ENCODE peak calls at places on chromosome 21, in four cellular contexts. One of them, this sample, is unnamed. For H3K4me1, the result is how much of the 10 kb centered on the place peaks cover.

GRCh38 chr21:41141031-41141457 is 26.9 kb upstream of the BACE2 start:
- DNase-seq in aorta: no peak
- DNase-seq in lung: no peak
- DNase-seq in astrocyte: peak
- DNase-seq in this sample: no peak

GRCh38 chr21:34565238-34565637 is 49.7 kb downstream of the RCAN1 start:
- DNase-seq in aorta: no peak
- DNase-seq in lung: no peak
- DNase-seq in astrocyte: no peak
- DNase-seq in this sample: no peak

GRCh38 chr21:17370750-17371325 is 142.0 kb upstream of the CXADR start:
- DNase-seq in aorta: no peak
- DNase-seq in lung: no peak
- DNase-seq in astrocyte: no peak
- DNase-seq in this sample: no peak

GRCh38 chr21:38830667-38831525 is 25.2 kb downstream of the ETS2 start:
- DNase-seq in aorta: no peak
- DNase-seq in lung: no peak
- DNase-seq in astrocyte: no peak
- DNase-seq in this sample: no peak

GRCh38 chr21:14989359-14989758 is 75.4 kb downstream of the NRIP1 start:
- DNase-seq in aorta: no peak
- DNase-seq in lung: no peak
- DNase-seq in astrocyte: peak
- DNase-seq in this sample: no peak

GRCh38 chr21:40102682-40103081 is 235.4 kb downstream of the PCP4 start:
- DNase-seq in aorta: no peak
- DNase-seq in lung: no peak
- DNase-seq in astrocyte: no peak
- DNase-seq in this sample: no peak

GRCh38 chr21:28138272-28138671 is 854.4 kb downstream of the LTN1 start:
- DNase-seq in aorta: no peak
- DNase-seq in lung: no peak
- DNase-seq in astrocyte: peak
- DNase-seq in this sample: no peak

GRCh38 chr21:16193758-16194606 is 464.2 kb downstream of the USP25 start:
- DNase-seq in aorta: peak
- DNase-seq in lung: peak
- DNase-seq in astrocyte: peak
- DNase-seq in this sample: peak

GRCh38 chr21:40678681-40679284 is 168.2 kb downstream of the DSCAM start:
- DNase-seq in aorta: no peak
- DNase-seq in lung: no peak
- DNase-seq in astrocyte: no peak
- DNase-seq in this sample: no peak

GRCh38 chr21:34073749-34074282 is 438 bp downstream of the MRPS6 start:
- DNase-seq in aorta: peak
- DNase-seq in lung: no peak
- DNase-seq in astrocyte: no peak
- DNase-seq in this sample: peak

GRCh38 chr21:38470762-38471161 is 27.5 kb downstream of the ERG start:
- DNase-seq in aorta: no peak
- DNase-seq in lung: no peak
- DNase-seq in astrocyte: no peak
- DNase-seq in this sample: no peak

GRCh38 chr21:39208624-39209333 is 25.5 kb upstream of the PSMG1 start:
- DNase-seq in aorta: no peak
- DNase-seq in lung: no peak
- DNase-seq in astrocyte: no peak
- DNase-seq in this sample: no peak

GRCh38 chr21:37821791-37822450 is 94.3 kb downstream of the KCNJ6 start:
- DNase-seq in aorta: no peak
- DNase-seq in lung: no peak
- DNase-seq in astrocyte: no peak
- DNase-seq in this sample: no peak

GRCh38 chr21:39434950-39435349 is 10.6 kb downstream of the LCA5L start:
- DNase-seq in aorta: no peak
- DNase-seq in lung: no peak
- DNase-seq in astrocyte: no peak
- DNase-seq in this sample: no peak

GRCh38 chr21:31509108-31510017 is 150.1 kb upstream of the SOD1 start:
- DNase-seq in aorta: no peak
- DNase-seq in lung: no peak
- DNase-seq in astrocyte: peak
- DNase-seq in this sample: peak

GRCh38 chr21:40905251-40905650 is 58.3 kb upstream of the DSCAM start:
- DNase-seq in aorta: no peak
- DNase-seq in lung: no peak
- DNase-seq in astrocyte: no peak
- DNase-seq in this sample: no peak

GRCh38 chr21:22224261-22224660 is 1226.1 kb downstream of the NCAM2 start:
- DNase-seq in aorta: no peak
- DNase-seq in lung: no peak
- DNase-seq in astrocyte: no peak
- DNase-seq in this sample: no peak

GRCh38 chr21:34520769-34521508 is 8.9 kb upstream of the KCNE1 start:
- DNase-seq in aorta: peak
- DNase-seq in lung: no peak
- DNase-seq in astrocyte: no peak
- DNase-seq in this sample: no peak

GRCh38 chr21:31198575-31198974 is 145.5 kb downstream of the TIAM1 start:
- DNase-seq in aorta: no peak
- DNase-seq in lung: no peak
- DNase-seq in astrocyte: peak
- DNase-seq in this sample: no peak

GRCh38 chr21:16040601-16041000 is 310.8 kb downstream of the USP25 start:
- DNase-seq in aorta: no peak
- DNase-seq in lung: no peak
- DNase-seq in astrocyte: peak
- DNase-seq in this sample: no peak

GRCh38 chr21:28632718-28633408 is 359.8 kb downstream of the LTN1 start:
- DNase-seq in aorta: no peak
- DNase-seq in lung: no peak
- DNase-seq in astrocyte: peak
- DNase-seq in this sample: no peak

GRCh38 chr21:39452207-39452964 is 616 bp downstream of the SH3BGR start:
- DNase-seq in aorta: no peak
- DNase-seq in lung: no peak
- DNase-seq in astrocyte: peak
- DNase-seq in this sample: no peak

GRCh38 chr21:35256468-35256988 is 207.4 kb upstream of the RUNX1 start:
- DNase-seq in aorta: peak
- DNase-seq in lung: peak
- DNase-seq in astrocyte: peak
- DNase-seq in this sample: peak

GRCh38 chr21:29230541-29231275 is 68.0 kb upstream of the BACH1 start:
- DNase-seq in aorta: no peak
- DNase-seq in lung: no peak
- DNase-seq in astrocyte: peak
- DNase-seq in this sample: no peak

GRCh38 chr21:34782666-34783365 is 114.0 kb downstream of the CLIC6 start:
- DNase-seq in aorta: no peak
- DNase-seq in lung: no peak
- DNase-seq in astrocyte: no peak
- DNase-seq in this sample: no peak

GRCh38 chr21:34871026-34871908 is 177.8 kb downstream of the RUNX1 start:
- DNase-seq in aorta: no peak
- DNase-seq in lung: peak
- DNase-seq in astrocyte: no peak
- DNase-seq in this sample: no peak

GRCh38 chr21:17435565-17436543 is 77.0 kb upstream of the CXADR start:
- DNase-seq in aorta: no peak
- DNase-seq in lung: no peak
- DNase-seq in astrocyte: no peak
- DNase-seq in this sample: no peak

GRCh38 chr21:37742115-37742514 is 174.1 kb downstream of the KCNJ6 start:
- DNase-seq in aorta: no peak
- DNase-seq in lung: no peak
- DNase-seq in astrocyte: no peak
- DNase-seq in this sample: no peak

GRCh38 chr21:31514598-31514997 is 144.9 kb upstream of the SOD1 start:
- DNase-seq in aorta: no peak
- DNase-seq in lung: no peak
- DNase-seq in astrocyte: peak
- DNase-seq in this sample: no peak

GRCh38 chr21:29293495-29293894 is 5.2 kb upstream of the BACH1 start:
- DNase-seq in aorta: no peak
- DNase-seq in lung: no peak
- DNase-seq in astrocyte: no peak
- DNase-seq in this sample: no peak

GRCh38 chr21:35014302-35015044 is 34.6 kb downstream of the RUNX1 start:
- DNase-seq in aorta: no peak
- DNase-seq in lung: no peak
- DNase-seq in astrocyte: no peak
- DNase-seq in this sample: no peak

GRCh38 chr21:20949884-20950283 is 48.3 kb upstream of the NCAM2 start:
- DNase-seq in aorta: no peak
- DNase-seq in lung: no peak
- DNase-seq in astrocyte: no peak
- DNase-seq in this sample: no peak

GRCh38 chr21:28431022-28431421 is 561.7 kb downstream of the LTN1 start:
- DNase-seq in aorta: no peak
- DNase-seq in lung: no peak
- DNase-seq in astrocyte: peak
- DNase-seq in this sample: no peak

GRCh38 chr21:14119038-14119437 is 91.7 kb downstream of the LIPI start:
- DNase-seq in aorta: no peak
- DNase-seq in lung: no peak
- DNase-seq in astrocyte: no peak
- DNase-seq in this sample: no peak

GRCh38 chr21:35475768-35476167 is 426.7 kb upstream of the RUNX1 start:
- DNase-seq in aorta: no peak
- DNase-seq in lung: no peak
- DNase-seq in astrocyte: peak
- DNase-seq in this sample: no peak

GRCh38 chr21:15494481-15494880 is 235.3 kb upstream of the USP25 start:
- DNase-seq in aorta: no peak
- DNase-seq in lung: no peak
- DNase-seq in astrocyte: no peak
- DNase-seq in this sample: no peak

GRCh38 chr21:42234464-42235241 is 15.7 kb downstream of the ABCG1 start:
- DNase-seq in aorta: peak
- DNase-seq in lung: peak
- DNase-seq in astrocyte: peak
- DNase-seq in this sample: peak

GRCh38 chr21:42234026-42234425 is 15.1 kb downstream of the ABCG1 start:
- DNase-seq in aorta: no peak
- DNase-seq in lung: no peak
- DNase-seq in astrocyte: no peak
- DNase-seq in this sample: no peak

GRCh38 chr21:42231761-42232160 is 12.8 kb downstream of the ABCG1 start:
- DNase-seq in aorta: no peak
- DNase-seq in lung: no peak
- DNase-seq in astrocyte: no peak
- DNase-seq in this sample: no peak

GRCh38 chr21:42232176-42232825 is 13.4 kb downstream of the ABCG1 start:
- DNase-seq in aorta: no peak
- DNase-seq in lung: no peak
- DNase-seq in astrocyte: no peak
- DNase-seq in this sample: no peak

DNA sequence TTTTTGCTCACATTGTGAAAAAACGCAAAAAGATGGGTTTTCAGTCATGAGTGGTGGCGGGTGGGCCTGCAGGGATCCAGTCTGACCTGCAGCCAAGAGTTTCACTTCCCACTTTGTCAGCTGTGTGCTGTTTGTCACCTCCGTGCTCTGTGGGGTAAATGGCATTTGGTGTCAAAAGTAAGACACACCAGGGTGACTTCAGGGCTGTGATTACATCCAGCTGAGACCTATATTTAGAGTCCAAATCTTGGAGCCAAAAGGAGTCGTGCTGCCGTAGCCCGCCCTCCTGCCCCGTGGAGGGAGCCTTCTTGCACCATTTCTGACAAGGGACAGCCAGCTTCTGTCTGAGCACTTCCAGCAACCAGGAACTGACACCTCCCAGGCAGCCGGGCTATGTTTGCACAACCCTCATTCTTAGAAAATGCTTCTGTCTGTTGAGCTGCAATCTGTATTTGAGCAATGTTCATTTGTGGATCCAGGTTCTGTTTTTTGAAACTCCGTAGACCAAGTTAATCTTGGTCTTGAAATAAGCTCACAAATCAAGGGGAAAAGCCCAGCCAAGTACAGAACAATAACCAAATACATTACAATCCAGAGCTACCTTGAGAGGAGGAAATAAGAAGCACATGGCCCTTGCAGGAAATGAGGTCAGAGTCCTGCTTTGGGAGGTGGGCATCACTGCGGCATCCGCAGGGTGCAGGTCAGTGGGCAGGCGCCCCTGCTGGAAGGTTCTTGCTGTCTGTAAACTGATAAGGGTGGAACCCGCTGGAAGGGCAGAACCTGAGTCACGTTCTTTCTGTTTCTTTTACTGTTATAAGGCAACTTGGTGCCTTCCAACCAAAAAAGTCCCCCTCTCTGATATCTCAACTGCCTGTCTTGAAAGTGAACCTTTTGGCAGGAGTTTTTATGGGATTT is 14.4 kb downstream of the ABCG1 start:
- DNase-seq in aorta: peak
- DNase-seq in lung: peak
- DNase-seq in astrocyte: no peak
- DNase-seq in this sample: peak
- H3K4me1 ChIP-seq in aorta: under half
- H3K4me1 ChIP-seq in lung: half or more
- H3K4me1 ChIP-seq in astrocyte: under half
- H3K4me1 ChIP-seq in this sample: under half

GRCh38 chr21:25506268-25506667 is 101.0 kb downstream of the MRPL39 start:
- DNase-seq in aorta: no peak
- DNase-seq in lung: no peak
- DNase-seq in astrocyte: no peak
- DNase-seq in this sample: no peak
- H3K4me3 ChIP-seq in aorta: no peak
- H3K4me3 ChIP-seq in lung: no peak
- H3K4me3 ChIP-seq in astrocyte: no peak
- H3K4me3 ChIP-seq in this sample: no peak

GRCh38 chr21:46285761-46286667 is at the start of gene YBEY:
- DNase-seq in aorta: peak
- DNase-seq in lung: peak
- DNase-seq in astrocyte: peak
- DNase-seq in this sample: peak

GRCh38 chr21:46291561-46291960 is 5.4 kb downstream of the YBEY start:
- DNase-seq in aorta: no peak
- DNase-seq in lung: no peak
- DNase-seq in astrocyte: no peak
- DNase-seq in this sample: no peak

GRCh38 chr21:46286668-46286982 is 483 bp downstream of the YBEY start:
- DNase-seq in aorta: no peak
- DNase-seq in lung: no peak
- DNase-seq in astrocyte: no peak
- DNase-seq in this sample: no peak

GRCh38 chr21:46287541-46287940 is 1.4 kb downstream of the YBEY start:
- DNase-seq in aorta: peak
- DNase-seq in lung: no peak
- DNase-seq in astrocyte: no peak
- DNase-seq in this sample: no peak

GRCh38 chr21:46289655-46290178 is 3.6 kb downstream of the YBEY start:
- DNase-seq in aorta: no peak
- DNase-seq in lung: no peak
- DNase-seq in astrocyte: no peak
- DNase-seq in this sample: no peak
- H3K27ac ChIP-seq in aorta: no peak
- H3K27ac ChIP-seq in lung: no peak
- H3K27ac ChIP-seq in astrocyte: no peak
- H3K27ac ChIP-seq in this sample: no peak

GRCh38 chr21:45408271-45408791 is 3.4 kb downstream of the COL18A1 start:
- DNase-seq in aorta: peak
- DNase-seq in lung: no peak
- DNase-seq in astrocyte: no peak
- DNase-seq in this sample: no peak
- H3K4me1 ChIP-seq in aorta: under half
- H3K4me1 ChIP-seq in lung: under half
- H3K4me1 ChIP-seq in astrocyte: under half
- H3K4me1 ChIP-seq in this sample: under half

This sample was measured in thyroid gland.